ENCODE peak calls at places on chromosome 19, in seven cellular contexts. F is stimulated activated CD8-positive, alpha-beta memory T cell treated with anti-CD3 and anti-CD28 coated beads, Interleukin-2, amount 100 ng/mL, for 1 hour; D is NCI-H1092; H is GOT3; X is neural progenitor cell; L is suprapubic skin; U is GM10248. B is an unnamed sample.
A peak's percentile ranks its signal among the peaks of the same experiment; 100 is the strongest.

GRCh38 chr19:47107201-47107952 is 6.2 kb downstream of the ZC3H4 start:
- DNase-seq in H (no peak), D (no peak), L (no peak), F (no peak), X (no peak), U (no peak), B (no peak)

GRCh38 chr19:10291554-10292205 is 1.9 kb downstream of the ICAM5 start:
- DNase-seq in U (no peak), D (no peak), H (no peak), X (no peak), F (no peak), L (no peak), B (peak; percentile 61)

GRCh38 chr19:15199652-15200574 is 882 bp downstream of the NOTCH3 start:
- DNase-seq in F (no peak), L (no peak), D (no peak), H (no peak), X (peak; percentile 95), U (no peak), B (no peak)

GRCh38 chr19:45747513-45747912 is 14.3 kb downstream of the MEIOSIN start:
- DNase-seq in H (no peak), X (no peak), F (no peak), L (no peak), U (peak; percentile 4), D (no peak), B (no peak)

GRCh38 chr19:41944336-41944735 is 14.8 kb downstream of the RABAC1 start:
- DNase-seq in F (no peak), H (no peak), D (no peak), X (no peak), L (no peak), U (no peak), B (no peak)

GRCh38 chr19:55698256-55698655 is 23.2 kb downstream of the EPN1 start:
- DNase-seq in H (no peak), D (no peak), F (no peak), U (no peak), L (no peak), X (no peak), B (no peak)

GRCh38 chr19:16365300-16365996 is 40.8 kb downstream of the KLF2 start:
- DNase-seq in L (no peak), X (no peak), U (no peak), F (no peak), H (no peak), D (no peak), B (no peak)

GRCh38 chr19:30449673-30450072 is 77.5 kb downstream of the ZNF536 start:
- DNase-seq in U (no peak), X (peak; percentile 72), H (no peak), D (no peak), F (no peak), L (no peak), B (no peak)

GRCh38 chr19:13997637-13997962 is 8.5 kb downstream of the RFX1 start:
- DNase-seq in F (no peak), D (no peak), L (no peak), H (no peak), U (no peak), X (no peak), B (no peak)

GRCh38 chr19:46416077-46416709 is 2.8 kb upstream of the CCDC8 start:
- DNase-seq in H (peak; percentile 38), U (peak; percentile 57), L (peak; percentile 77), X (peak; percentile 98), D (peak; percentile 77), F (no peak), B (no peak)

GRCh38 chr19:16153582-16154336 is 10.3 kb downstream of the HSH2D start:
- DNase-seq in F (no peak), X (peak; percentile 46), L (no peak), H (no peak), U (no peak), D (no peak), B (no peak)

GRCh38 chr19:4130635-4131438 is 6.9 kb upstream of the MAP2K2 start:
- DNase-seq in U (no peak), H (no peak), D (no peak), X (no peak), F (no peak), L (no peak), B (no peak)

GRCh38 chr19:56167064-56167578 is 8.7 kb upstream of the GALP start:
- DNase-seq in X (peak; percentile 71), L (no peak), H (no peak), D (no peak), F (no peak), U (no peak), B (no peak)

GRCh38 chr19:16073988-16074387 is 2.3 kb upstream of the TPM4 start:
- DNase-seq in D (no peak), X (no peak), F (no peak), L (peak; percentile 31), H (no peak), U (no peak), B (no peak)

GRCh38 chr19:8592231-8593009 is 15.2 kb upstream of the MYO1F start:
- DNase-seq in U (peak; percentile 26), D (no peak), L (peak; percentile 99), H (peak; percentile 88), X (peak; percentile 100), F (peak; percentile 93), B (peak; percentile 36)

GRCh38 chr19:32091196-32091595 is 254.2 kb upstream of the ZNF507 start:
- DNase-seq in L (no peak), U (no peak), D (no peak), F (no peak), X (no peak), H (no peak), B (no peak)

GRCh38 chr19:46625731-46626130 is 842 bp upstream of the PTGIR start:
- DNase-seq in H (no peak), F (no peak), L (no peak), D (no peak), U (no peak), X (no peak), B (no peak)

GRCh38 chr19:39212377-39212742 is 8.3 kb upstream of the SYCN start:
- DNase-seq in D (no peak), L (no peak), X (peak; percentile 71), H (no peak), U (no peak), F (peak; percentile 41), B (no peak)

GRCh38 chr19:42466521-42467436 is 24.0 kb upstream of the CXCL17 start:
- DNase-seq in L (no peak), H (no peak), D (no peak), F (no peak), X (no peak), U (peak; percentile 25), B (no peak)

GRCh38 chr19:49413348-49413747 is 9.9 kb downstream of the PTH2 start:
- DNase-seq in H (no peak), D (no peak), F (no peak), U (no peak), X (peak; percentile 68), L (no peak), B (no peak)

GRCh38 chr19:38809592-38810252 is 3.0 kb downstream of the LGALS4 start:
- DNase-seq in X (no peak), F (no peak), D (no peak), L (no peak), H (no peak), U (no peak), B (no peak)

GRCh38 chr19:15673176-15673654 is 328 bp downstream of the CYP4F12 start:
- DNase-seq in D (no peak), L (no peak), X (no peak), H (no peak), U (no peak), F (no peak), B (no peak)

GRCh38 chr19:3698386-3698950 is 1.8 kb downstream of the PIP5K1C start:
- DNase-seq in X (no peak), H (no peak), F (no peak), U (peak; percentile 51), L (no peak), D (no peak), B (no peak)

GRCh38 chr19:54179921-54180452 is 7.0 kb upstream of the TMC4 start:
- DNase-seq in U (no peak), L (no peak), D (no peak), X (peak; percentile 95), H (no peak), F (no peak), B (no peak)

GRCh38 chr19:32837531-32837930 is 32.0 kb downstream of the SLC7A9 start:
- DNase-seq in H (no peak), X (no peak), F (no peak), U (no peak), L (no peak), D (no peak), B (no peak)

GRCh38 chr19:42546831-42547500 is 18.7 kb upstream of the CEACAM1 start:
- DNase-seq in X (no peak), U (no peak), L (no peak), F (no peak), H (no peak), D (no peak), B (no peak)

B was measured in memory B cell.